ENCODE peak calls at places on chromosomes 2 and 18, in eight cellular contexts. H, S, Q, U, W, G, E and C are unnamed samples.

GRCh38 chr18:79563949-79564348 is 115.7 kb upstream of the CTDP1 start:
- DNase-seq in H (no peak), S (no peak), Q (no peak), U (no peak), W (no peak), G (no peak), E (no peak), C (no peak)

GRCh38 chr2:11995381-11995947 is 249.0 kb downstream of the LPIN1 start:
- DNase-seq in H (no peak), S (no peak), Q (no peak), U (no peak), W (peak; percentile 62), G (no peak), E (no peak), C (peak; percentile 49)

GRCh38 chr2:62297642-62298010 is 101.7 kb downstream of the B3GNT2 start:
- DNase-seq in H (no peak), S (no peak), Q (no peak), U (no peak), W (peak; percentile 51), G (peak; percentile 73), E (no peak), C (peak; percentile 38)

GRCh38 chr2:189625636-189626035 is 35.6 kb upstream of the ASNSD1 start:
- DNase-seq in H (no peak), S (no peak), Q (no peak), U (no peak), W (no peak), G (no peak), E (no peak), C (no peak)

GRCh38 chr2:48315847-48316194 is 214.1 kb upstream of the STON1 start:
- DNase-seq in H (no peak), S (peak; percentile 36), Q (no peak), U (no peak), W (no peak), G (no peak), E (no peak), C (no peak)

GRCh38 chr18:2898131-2898640 is 51.4 kb downstream of the EMILIN2 start:
- DNase-seq in H (no peak), S (no peak), Q (no peak), U (no peak), W (no peak), G (no peak), E (no peak), C (peak; percentile 57)

GRCh38 chr18:60693426-60693825 is 320.9 kb upstream of the MC4R start:
- DNase-seq in H (no peak), S (no peak), Q (no peak), U (no peak), W (no peak), G (no peak), E (no peak), C (no peak)

GRCh38 chr18:68417166-68417776 is 297.6 kb downstream of the TMX3 start:
- DNase-seq in H (no peak), S (no peak), Q (no peak), U (no peak), W (peak; percentile 42), G (no peak), E (no peak), C (no peak)

GRCh38 chr2:63861220-63861822 is 19.6 kb downstream of the UGP2 start:
- DNase-seq in H (peak; percentile 46), S (peak; percentile 58), Q (peak; percentile 52), U (peak; percentile 31), W (peak; percentile 85), G (peak; percentile 65), E (peak; percentile 33), C (peak; percentile 81)

GRCh38 chr2:27182346-27182745 is 29.5 kb upstream of the ATRAID start:
- DNase-seq in H (no peak), S (no peak), Q (no peak), U (no peak), W (peak; percentile 49), G (no peak), E (no peak), C (peak; percentile 49)

GRCh38 chr2:190277234-190278112 is 42.2 kb downstream of the HIBCH start:
- DNase-seq in H (no peak), S (no peak), Q (peak; percentile 20), U (no peak), W (peak; percentile 75), G (no peak), E (no peak), C (peak; percentile 75)

GRCh38 chr2:133326651-133327397 is 241.4 kb downstream of the NCKAP5 start:
- DNase-seq in H (no peak), S (no peak), Q (no peak), U (no peak), W (peak; percentile 94), G (no peak), E (no peak), C (peak; percentile 52)

GRCh38 chr18:10518595-10519273 is 7.1 kb upstream of the NAPG start:
- DNase-seq in H (peak; percentile 56), S (peak; percentile 33), Q (no peak), U (no peak), W (peak; percentile 55), G (peak; percentile 29), E (peak; percentile 48), C (peak; percentile 42)

GRCh38 chr2:212940816-212941215 is 210.6 kb downstream of the IKZF2 start:
- DNase-seq in H (no peak), S (peak; percentile 70), Q (no peak), U (no peak), W (peak; percentile 77), G (peak; percentile 62), E (no peak), C (peak; percentile 70)

GRCh38 chr2:120398961-120399888 is 53.3 kb downstream of the INHBB start:
- DNase-seq in H (peak; percentile 12), S (no peak), Q (no peak), U (no peak), W (no peak), G (no peak), E (no peak), C (no peak)

GRCh38 chr2:66700181-66700686 is 265.3 kb downstream of the MEIS1 start:
- DNase-seq in H (no peak), S (no peak), Q (no peak), U (no peak), W (no peak), G (no peak), E (no peak), C (no peak)

GRCh38 chr2:18399601-18400000 is 160.9 kb downstream of the RDH14 start:
- DNase-seq in H (no peak), S (no peak), Q (no peak), U (no peak), W (no peak), G (no peak), E (no peak), C (peak; percentile 33)

GRCh38 chr2:157830696-157831570 is 45.2 kb downstream of the ACVR1 start:
- DNase-seq in H (no peak), S (no peak), Q (peak; percentile 59), U (no peak), W (peak; percentile 97), G (no peak), E (no peak), C (peak; percentile 96)

GRCh38 chr2:29068513-29068912 is 5.8 kb downstream of the PCARE start:
- DNase-seq in H (no peak), S (no peak), Q (no peak), U (no peak), W (no peak), G (no peak), E (no peak), C (no peak)

GRCh38 chr18:48802543-48803428 is 148.0 kb downstream of the SMAD7 start:
- DNase-seq in H (peak; percentile 30), S (peak; percentile 18), Q (no peak), U (no peak), W (no peak), G (peak; percentile 18), E (no peak), C (no peak)

GRCh38 chr2:39663187-39663930 is 2.4 kb upstream of the TMEM178A start:
- DNase-seq in H (no peak), S (no peak), Q (no peak), U (no peak), W (peak; percentile 23), G (no peak), E (no peak), C (peak; percentile 19)

GRCh38 chr2:102498414-102498813 is 25.4 kb downstream of the SLC9A4 start:
- DNase-seq in H (no peak), S (no peak), Q (no peak), U (no peak), W (no peak), G (no peak), E (no peak), C (no peak)

GRCh38 chr2:108165750-108166149 is 74.0 kb upstream of the SULT1C3 start:
- DNase-seq in H (no peak), S (no peak), Q (no peak), U (no peak), W (no peak), G (no peak), E (no peak), C (no peak)
- H3K4me3 ChIP-seq in H (no peak overlapping the region), S (no peak overlapping the region), Q (no peak overlapping the region), U (no peak overlapping the region), W (no peak overlapping the region), G (no peak overlapping the region), E (no peak overlapping the region), C (no peak overlapping the region)

GRCh38 chr18:39166776-39167175 is 1601.2 kb upstream of the CELF4 start:
- DNase-seq in H (no peak), S (no peak), Q (no peak), U (no peak), W (no peak), G (no peak), E (no peak), C (no peak)

GRCh38 chr18:39167990-39168389 is 1602.4 kb upstream of the CELF4 start:
- DNase-seq in H (no peak), S (no peak), Q (no peak), U (no peak), W (no peak), G (no peak), E (no peak), C (no peak)

GRCh38 chr18:39162013-39162412 is 1596.4 kb upstream of the CELF4 start:
- DNase-seq in H (no peak), S (no peak), Q (no peak), U (no peak), W (no peak), G (no peak), E (no peak), C (no peak)
- TF ChIP-seq CTCF in H (no peak), S (no peak), Q (no peak), U (no peak), W (peak; percentile 1), G (no peak), E (no peak), C (no peak)

GRCh38 chr2:222791946-222792649 is 68.7 kb upstream of the ACSL3 start:
- DNase-seq in H (peak; percentile 50), S (no peak), Q (no peak), U (no peak), W (no peak), G (no peak), E (no peak), C (peak; percentile 65)
- H3K4me3 ChIP-seq in H (no peak overlapping the region), S (no peak overlapping the region), Q (no peak overlapping the region), U (no peak overlapping the region), W (no peak overlapping the region), G (no peak overlapping the region), E (no peak overlapping the region), C (no peak overlapping the region)

DNA sequence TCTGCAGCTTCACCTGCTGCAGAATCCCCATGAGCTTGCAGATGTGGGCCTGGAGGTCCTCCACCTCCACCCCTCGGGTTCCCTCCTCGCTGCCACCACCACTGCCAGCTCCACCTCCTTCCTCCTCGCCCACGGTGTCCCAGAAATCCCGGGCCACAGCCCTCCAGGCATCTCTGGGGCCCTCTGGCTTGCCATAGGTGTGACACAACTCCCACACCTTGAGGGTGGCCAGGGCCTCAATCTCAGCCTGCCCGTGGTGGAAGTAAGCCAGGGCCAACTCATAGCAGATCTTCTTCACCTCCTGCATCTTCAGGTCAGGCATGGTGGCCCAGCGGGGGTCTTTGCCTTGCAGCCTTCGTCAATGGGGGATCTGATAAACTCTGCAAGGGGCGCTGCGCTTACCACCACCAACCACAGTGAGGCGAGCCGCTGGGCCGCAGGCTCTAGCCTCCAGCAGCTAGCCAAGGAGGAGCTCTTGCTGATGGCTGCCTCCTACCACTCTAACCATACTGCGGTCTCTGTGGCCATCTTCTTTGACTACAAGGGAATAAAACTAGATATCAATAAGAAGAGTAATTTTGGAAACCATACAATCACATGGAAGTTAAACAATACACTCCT is 36.1 kb upstream of the ANKRD62 start:
- DNase-seq in H (no peak), S (no peak), Q (no peak), U (no peak), W (no peak), G (no peak), E (no peak), C (no peak)
- TF ChIP-seq CTCF in H (no peak), S (no peak), Q (no peak), U (no peak), W (no peak), G (no peak), E (no peak), C (no peak)